ENCODE peak calls at places on chromosomes 12 and 14, in nine cellular contexts. B is heart left ventricle; P is WTC11; T is effector memory CD8-positive, alpha-beta T cell; R is left cardiac atrium; W is Right ventricle myocardium superior; G is memory B cell; O is T-helper 17 cell; Y is IMR-90. M is an unnamed sample.

GRCh38 chr12:80513211-80513610 is 69.2 kb downstream of the PTPRQ start:
- ATAC-seq in W (no peak), P (peak; percentile 66), R (no peak), Y (no peak), T (no peak), O (no peak), B (no peak), G (no peak), M (peak; percentile 82)

GRCh38 chr12:19726592-19726991 is 287.3 kb downstream of the AEBP2 start:
- ATAC-seq in P (no peak), W (no peak), T (no peak), R (no peak), O (no peak), G (no peak), Y (no peak), B (no peak), M (no peak)

GRCh38 chr14:50064993-50065392 is 51.4 kb downstream of the VCPKMT start:
- ATAC-seq in W (peak; percentile 54), P (no peak), G (peak; percentile 72), B (no peak), T (peak; percentile 47), O (peak; percentile 54), Y (no peak), R (peak; percentile 38), M (no peak)

GRCh38 chr12:106049546-106049945 is 89.2 kb downstream of the NUAK1 start:
- ATAC-seq in W (no peak), O (no peak), B (no peak), Y (no peak), R (no peak), T (no peak), G (no peak), P (no peak), M (no peak)

GRCh38 chr12:64733857-64734256 is 25.3 kb downstream of the GNS start:
- ATAC-seq in Y (peak; percentile 17), R (peak; percentile 94), G (no peak), B (peak; percentile 94), W (peak; percentile 95), P (no peak), T (no peak), O (no peak), M (peak; percentile 82)

GRCh38 chr14:91350813-91351507 is 66.7 kb downstream of the CCDC88C start:
- ATAC-seq in O (peak; percentile 57), G (peak; percentile 66), P (no peak), R (no peak), T (peak; percentile 59), Y (no peak), W (no peak), B (no peak), M (no peak)

GRCh38 chr14:92651106-92651792 is 97.2 kb downstream of the LGMN start:
- ATAC-seq in Y (no peak), W (peak; percentile 12), B (no peak), G (peak; percentile 82), P (no peak), T (peak; percentile 90), R (peak; percentile 48), O (peak; percentile 91), M (no peak)

GRCh38 chr14:102208741-102209140 is 69.0 kb downstream of the WDR20 start:
- ATAC-seq in T (no peak), O (no peak), Y (no peak), P (no peak), B (no peak), G (no peak), R (no peak), W (peak; percentile 5), M (no peak)

GRCh38 chr12:31479516-31480210 is 111.3 kb downstream of the DENND5B start:
- ATAC-seq in W (no peak), O (no peak), R (no peak), Y (no peak), P (no peak), T (no peak), G (peak; percentile 62), B (no peak), M (no peak)

GRCh38 chr14:71555654-71556559 is 376.3 kb upstream of the RGS6 start:
- ATAC-seq in Y (no peak), B (no peak), P (no peak), T (peak; percentile 86), G (peak; percentile 93), W (no peak), R (no peak), O (peak; percentile 93), M (no peak)

GRCh38 chr12:14949631-14950030 is 11.3 kb upstream of the ERP27 start:
- ATAC-seq in T (no peak), O (no peak), Y (no peak), B (no peak), R (no peak), W (no peak), G (no peak), P (no peak), M (no peak)

GRCh38 chr12:13882176-13882575 is 99.2 kb downstream of the GRIN2B start:
- ATAC-seq in W (no peak), Y (no peak), R (no peak), G (no peak), P (no peak), O (no peak), B (no peak), T (no peak), M (no peak)

GRCh38 chr12:104147346-104147745 is 9.3 kb upstream of the NFYB start:
- ATAC-seq in B (no peak), O (no peak), P (no peak), G (no peak), R (peak; percentile 55), W (peak; percentile 34), T (no peak), Y (no peak), M (no peak)

GRCh38 chr12:4934651-4935050 is 24.9 kb downstream of the KCNA1 start:
- ATAC-seq in G (no peak), P (no peak), O (no peak), Y (no peak), B (no peak), T (no peak), R (no peak), W (no peak), M (peak; percentile 58)

GRCh38 chr12:122947352-122947792 is 18.9 kb downstream of the ABCB9 start:
- ATAC-seq in P (peak; percentile 27), W (peak; percentile 19), T (no peak), O (peak; percentile 12), R (no peak), Y (no peak), G (peak; percentile 68), B (no peak), M (no peak)

M was measured in SK-N-SH treated with all-trans-retinoic acid at 6 μM for 48 hours.